ENCODE peak calls at places on chromosome 19, in ten cellular contexts. Q is stimulated activated CD4-positive, alpha-beta T cell treated with anti-CD3 and anti-CD28 coated beads, TNF-alpha, amount 100 ng/mL, for 4 hours; V is CD8-positive, alpha-beta T cell; W is progenitor cell of endocrine pancreas; U is suprapubic skin; Z is uterus; O is non-pigmented ciliary epithelial cell; B is trophoblast cell; A is activated CD4-positive, alpha-beta T cell treated with anti-CD3 and anti-CD28 coated beads, Interleukin-2, amount 50 U/mL, for 24 hours; F is fibroblast of gingiva. G is an unnamed sample.

GRCh38 chr19:5621945-5622464 is 571 bp downstream of the SAFB2 start:
- DNase-seq in U (peak), A (peak), W (no peak), F (no peak), B (no peak), O (no peak), Z (peak), V (peak), Q (no peak), G (no peak)

GRCh38 chr19:46784262-46785053 is 3.9 kb downstream of the SLC1A5 start:
- DNase-seq in W (no peak), A (peak), O (no peak), F (peak), Q (peak), B (peak), U (peak), Z (peak), V (peak), G (peak)

GRCh38 chr19:42048992-42049391 is 21.0 kb downstream of the GRIK5 start:
- DNase-seq in V (no peak), O (no peak), F (no peak), Q (no peak), B (no peak), A (no peak), U (no peak), W (no peak), Z (no peak), G (no peak)

GRCh38 chr19:15452111-15453047 is 2.6 kb upstream of the WIZ start:
- DNase-seq in A (no peak), U (peak), W (peak), V (no peak), Q (no peak), Z (peak), O (peak), B (peak), F (peak), G (peak)

GRCh38 chr19:43725468-43725867 is 9.6 kb downstream of the IRGC start:
- DNase-seq in F (no peak), V (no peak), Q (no peak), Z (no peak), W (no peak), B (no peak), U (no peak), A (no peak), O (no peak), G (no peak)

GRCh38 chr19:4829001-4829712 is 2.4 kb downstream of the TICAM1 start:
- DNase-seq in U (no peak), B (no peak), O (no peak), A (no peak), F (no peak), W (no peak), V (no peak), Q (no peak), Z (no peak), G (no peak)

GRCh38 chr19:5038631-5039271 is 69.8 kb downstream of the KDM4B start:
- DNase-seq in O (no peak), Q (no peak), W (no peak), Z (no peak), U (no peak), F (no peak), B (peak), V (no peak), A (no peak), G (no peak)

GRCh38 chr19:16073481-16073880 is 2.8 kb upstream of the TPM4 start:
- DNase-seq in O (no peak), V (no peak), Q (no peak), B (no peak), Z (no peak), W (no peak), A (no peak), F (no peak), U (peak), G (no peak)

GRCh38 chr19:52640916-52641315 is 2.8 kb upstream of the ZNF83 start:
- DNase-seq in A (no peak), B (peak), U (peak), O (no peak), F (no peak), Z (no peak), W (no peak), Q (no peak), V (no peak), G (no peak)

GRCh38 chr19:58473775-58474174 is 2.4 kb upstream of the ZNF446 start:
- DNase-seq in Z (no peak), F (no peak), U (no peak), V (no peak), W (no peak), B (no peak), Q (no peak), A (no peak), O (no peak), G (no peak)

GRCh38 chr19:15701757-15702589 is 25.9 kb upstream of the OR10H2 start:
- DNase-seq in O (no peak), W (no peak), U (no peak), V (no peak), Z (no peak), B (peak), A (no peak), F (no peak), Q (no peak), G (no peak)

GRCh38 chr19:11288349-11288748 is 7.6 kb upstream of the TSPAN16 start:
- DNase-seq in U (no peak), O (no peak), Z (no peak), F (peak), W (no peak), V (no peak), A (no peak), B (peak), Q (no peak), G (no peak)

GRCh38 chr19:48968813-48969218 is 3.7 kb downstream of the FTL start:
- DNase-seq in F (no peak), W (no peak), Z (no peak), A (no peak), U (no peak), Q (no peak), O (no peak), B (no peak), V (no peak), G (no peak)

GRCh38 chr19:49590971-49591730 is at the start of gene PRR12:
- DNase-seq in U (no peak), W (peak), Q (peak), F (peak), B (peak), A (peak), Z (peak), O (no peak), V (peak), G (peak)

GRCh38 chr19:19304186-19304975 is 15.9 kb downstream of the SUGP1 start:
- DNase-seq in Z (no peak), Q (no peak), V (no peak), F (no peak), U (no peak), A (no peak), B (no peak), W (no peak), O (no peak), G (no peak)

GRCh38 chr19:7072541-7072940 is 3.0 kb downstream of the ZNF557 start:
- DNase-seq in Z (no peak), Q (no peak), O (no peak), A (no peak), F (no peak), B (no peak), U (no peak), W (no peak), V (no peak), G (no peak)

GRCh38 chr19:46488551-46488950 is 7.1 kb downstream of the PNMA8B start:
- DNase-seq in A (no peak), Q (no peak), W (no peak), Z (no peak), B (no peak), U (peak), O (no peak), F (no peak), V (no peak), G (no peak)

GRCh38 chr19:55220525-55220924 is 8.0 kb downstream of the TMEM86B start:
- DNase-seq in Q (no peak), O (no peak), Z (no peak), W (no peak), F (no peak), U (no peak), B (no peak), V (no peak), A (no peak), G (no peak)

GRCh38 chr19:5823579-5824281 is 15.8 kb downstream of the FUT6 start:
- DNase-seq in A (no peak), F (no peak), Q (no peak), B (peak), Z (no peak), W (no peak), U (no peak), V (no peak), O (no peak), G (no peak)

GRCh38 chr19:11612816-11613511 is 15.7 kb downstream of the ZNF627 start:
- DNase-seq in O (no peak), B (peak), V (no peak), U (no peak), F (no peak), A (no peak), Q (no peak), Z (no peak), W (no peak), G (no peak)

GRCh38 chr19:52492201-52492960 is 35.1 kb upstream of the ZNF808 start:
- DNase-seq in A (no peak), Z (no peak), V (no peak), Q (no peak), F (no peak), W (peak), O (no peak), U (no peak), B (peak), G (no peak)

GRCh38 chr19:55497777-55498176 is 9.5 kb downstream of the SSC5D start:
- DNase-seq in O (no peak), Z (no peak), V (no peak), A (no peak), W (no peak), B (no peak), Q (no peak), F (no peak), U (no peak), G (no peak)

GRCh38 chr19:6423499-6424189 is 967 bp downstream of the KHSRP start:
- DNase-seq in V (peak), A (peak), U (no peak), W (no peak), F (peak), O (peak), Q (no peak), B (peak), Z (peak), G (no peak)

GRCh38 chr19:34319785-34320184 is 45.2 kb upstream of the GPI start:
- DNase-seq in O (peak), W (no peak), Z (peak), U (no peak), B (peak), Q (no peak), A (no peak), V (no peak), F (no peak), G (no peak)

GRCh38 chr19:2494447-2495129 is 18.7 kb downstream of the GADD45B start:
- DNase-seq in Z (peak), V (peak), U (peak), F (peak), O (no peak), A (peak), W (peak), B (peak), Q (peak), G (no peak)

GRCh38 chr19:1411255-1412191 is 4.1 kb downstream of the DAZAP1 start:
- DNase-seq in Q (no peak), O (no peak), A (no peak), W (no peak), V (peak), F (peak), U (no peak), B (peak), Z (no peak), G (no peak)

GRCh38 chr19:8575467-8575997 is 1.7 kb downstream of the MYO1F start:
- DNase-seq in A (no peak), Q (no peak), O (no peak), B (peak), V (peak), W (no peak), F (no peak), Z (no peak), U (no peak), G (no peak)

GRCh38 chr19:30227071-30227621 is 145.0 kb upstream of the ZNF536 start:
- DNase-seq in W (no peak), U (no peak), Z (no peak), B (peak), A (no peak), O (no peak), F (no peak), Q (no peak), V (no peak), G (no peak)

GRCh38 chr19:46959962-46960556 is 59.6 kb upstream of the NPAS1 start:
- DNase-seq in W (no peak), V (no peak), Z (no peak), B (no peak), U (no peak), F (no peak), Q (no peak), A (no peak), O (no peak), G (no peak)